ENCODE peak calls at places on chromosomes 16 and 17, in nine cellular contexts. O is MCF 10A, R is upper lobe of right lung, F is tibial nerve, G is endodermal cell, A is GM10248, M is H9, Z is PC-9, V is neural crest cell. X is an unnamed sample.

GRCh38 chr16:73214825-73215481 is 167.0 kb upstream of the ZFHX3 start:
- DNase-seq in F (no peak), M (no peak), V (no peak), R (no peak), Z (no peak), O (no peak), A (no peak), G (no peak), X (no peak)

GRCh38 chr16:57089406-57089805 is 3.0 kb upstream of the CPNE2 start:
- DNase-seq in G (no peak), O (no peak), A (no peak), F (no peak), V (no peak), M (no peak), R (no peak), Z (no peak), X (no peak)

GRCh38 chr17:66540131-66540781 is 237.8 kb downstream of the PRKCA start:
- DNase-seq in O (no peak), V (peak), F (peak), G (peak), M (peak), Z (no peak), R (no peak), A (no peak), X (no peak)

GRCh38 chr17:40561871-40562611 is 3.2 kb downstream of the CCR7 start:
- DNase-seq in V (no peak), R (peak), F (no peak), A (no peak), M (peak), G (peak), Z (no peak), O (no peak), X (peak)

GRCh38 chr16:49703494-49703893 is 152.4 kb downstream of the ZNF423 start:
- DNase-seq in R (no peak), V (no peak), O (no peak), Z (no peak), M (no peak), A (no peak), F (no peak), G (peak), X (no peak)

GRCh38 chr17:59558953-59559352 is 6.5 kb upstream of the DHX40 start:
- DNase-seq in M (no peak), A (no peak), O (no peak), F (no peak), G (no peak), R (no peak), V (no peak), Z (no peak), X (no peak)

GRCh38 chr17:57456622-57457021 is 200.3 kb downstream of the MSI2 start:
- DNase-seq in A (no peak), M (no peak), Z (no peak), V (no peak), G (no peak), F (no peak), O (no peak), R (no peak), X (no peak)

GRCh38 chr16:86519649-86520316 is 9.5 kb downstream of the FOXF1 start:
- DNase-seq in O (peak), G (peak), R (peak), Z (peak), F (no peak), A (peak), V (peak), M (peak), X (peak)

GRCh38 chr17:80566054-80566400 is 21.4 kb downstream of the RPTOR start:
- DNase-seq in A (no peak), R (no peak), Z (no peak), G (no peak), M (no peak), F (no peak), V (no peak), O (no peak), X (no peak)

DNA sequence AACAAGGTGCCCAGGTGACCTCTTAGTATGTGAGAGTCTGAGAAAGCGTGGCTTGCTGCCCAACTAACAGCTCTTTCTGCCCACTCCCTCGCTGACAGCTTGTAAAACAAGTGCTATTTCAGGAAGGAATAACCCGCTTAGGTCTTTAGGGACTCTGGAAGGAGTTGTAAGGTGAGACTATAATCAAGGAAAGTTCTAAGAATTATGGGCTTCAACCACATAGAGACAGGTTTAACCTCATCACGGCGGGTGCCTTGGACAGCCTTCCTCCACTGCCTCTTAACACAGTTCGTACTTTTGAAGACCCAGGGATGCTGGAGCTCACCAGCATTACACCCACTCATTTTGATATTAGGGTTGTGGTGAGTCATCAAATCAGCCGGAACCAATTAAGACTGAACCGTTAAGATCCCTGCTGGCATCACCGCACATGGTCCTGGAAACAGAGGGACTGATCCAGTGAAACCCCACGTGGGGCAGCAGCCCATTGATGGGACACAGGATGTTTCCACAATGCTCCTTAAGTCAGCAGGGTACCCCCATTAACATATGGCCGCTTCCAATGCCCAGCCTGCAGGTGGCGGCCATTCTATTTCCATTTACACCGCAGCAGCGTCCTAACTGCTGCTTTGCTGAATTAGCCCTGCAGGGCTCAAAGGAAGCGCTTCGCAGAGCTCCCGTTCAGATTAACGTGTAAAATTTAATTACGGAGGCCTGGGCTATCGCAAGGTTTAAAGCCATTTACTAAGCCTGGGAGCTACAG is 176.6 kb upstream of the SDK2 start:
- DNase-seq in R (no peak), V (peak), F (no peak), A (no peak), Z (no peak), G (peak), M (peak), O (no peak), X (no peak)
- TF ChIP-seq CTCF in R (peak), V (peak), F (no peak), A (no peak), Z (no peak), G (peak), M (peak), O (no peak), X (peak)

GRCh38 chr17:78798695-78799559 is 16.9 kb upstream of the CYTH1 start:
- DNase-seq in V (no peak), A (peak), O (peak), F (no peak), G (no peak), R (no peak), Z (no peak), M (no peak), X (peak)
- TF ChIP-seq CTCF in V (peak), A (peak), O (peak), F (peak), G (peak), R (peak), Z (peak), M (peak), X (peak)

DNA sequence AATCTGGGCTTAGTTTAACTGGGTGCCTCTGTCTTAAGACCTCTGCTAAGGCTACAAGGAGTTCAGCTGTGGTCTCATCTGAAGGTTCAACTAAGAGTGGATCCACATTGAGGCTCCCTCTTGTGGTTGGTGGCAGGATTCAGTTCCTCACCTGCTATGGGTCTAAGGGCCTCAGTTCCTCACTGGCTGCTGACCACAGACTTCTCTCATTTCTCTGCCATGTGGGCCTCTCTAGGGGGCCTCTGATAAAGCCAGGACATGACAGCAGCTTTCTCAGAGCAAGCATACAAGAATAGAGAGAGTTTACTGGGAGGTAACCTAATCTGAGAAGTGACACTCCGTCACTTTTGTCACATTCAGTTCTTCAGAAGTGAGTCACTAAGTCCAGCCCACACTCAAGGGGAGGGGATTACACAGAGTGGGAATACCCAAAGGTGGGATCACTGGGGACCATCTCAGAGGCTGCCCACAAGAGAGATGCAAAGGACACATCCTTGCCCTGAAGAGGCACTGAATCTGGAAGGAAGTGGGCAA is 19.2 kb upstream of the ABAT start:
- DNase-seq in R (no peak), Z (no peak), V (peak), A (peak), O (peak), M (peak), F (no peak), G (peak), X (peak)
- TF ChIP-seq CTCF in R (peak), Z (peak), V (peak), A (peak), O (peak), M (peak), F (no peak), G (peak), X (peak)

GRCh38 chr17:10370209-10370608 is 2.6 kb downstream of the MYH13 start:
- DNase-seq in O (no peak), G (no peak), R (no peak), Z (no peak), A (no peak), V (no peak), M (no peak), F (no peak), X (no peak)
- TF ChIP-seq CTCF in O (no peak), G (no peak), R (no peak), Z (no peak), A (no peak), V (no peak), M (no peak), F (no peak), X (no peak)

GRCh38 chr16:58110590-58111330 is 18.4 kb downstream of the CFAP20 start:
- DNase-seq in Z (no peak), O (no peak), R (no peak), A (no peak), V (no peak), G (no peak), M (no peak), F (no peak), X (no peak)
- TF ChIP-seq CTCF in Z (no peak), O (no peak), R (no peak), A (no peak), V (no peak), G (no peak), M (no peak), F (no peak), X (no peak)

X was measured in GM13977.